ENCODE peak calls at places on chromosomes 12 and 14, in ten cellular contexts. A is WERI-Rb-1, R is osteocyte, W is pancreas, L is NCI-H774, U is cardiac muscle cell, Z is SHP77 treated with DMSO at 0.1 percent for 48 hours, H is HFFc6, E is GM10248, T is anterior cingulate cortex. P is an unnamed sample.

GRCh38 chr12:110661337-110661972 is 27.5 kb downstream of the HVCN1 start:
- DNase-seq in A (no peak), R (no peak), W (no peak), L (no peak), U (no peak), Z (no peak), H (no peak), E (peak; percentile 85), T (no peak), P (peak; percentile 71)

GRCh38 chr12:104534162-104534856 is 77.6 kb downstream of the CHST11 start:
- DNase-seq in A (peak; percentile 63), R (no peak), W (no peak), L (no peak), U (no peak), Z (no peak), H (no peak), E (no peak), T (no peak), P (no peak)

GRCh38 chr14:80084196-80084595 is 127.1 kb downstream of the DIO2 start:
- DNase-seq in A (no peak), R (no peak), W (no peak), L (no peak), U (no peak), Z (no peak), H (no peak), E (no peak), T (no peak), P (no peak)

GRCh38 chr14:33726685-33727084 is 224.2 kb downstream of the EGLN3 start:
- DNase-seq in A (no peak), R (no peak), W (no peak), L (no peak), U (no peak), Z (no peak), H (peak; percentile 23), E (no peak), T (no peak), P (no peak)

GRCh38 chr12:126910570-126910969 is 1356.4 kb upstream of the TMEM132C start:
- DNase-seq in A (no peak), R (no peak), W (no peak), L (no peak), U (no peak), Z (no peak), H (no peak), E (no peak), T (no peak), P (no peak)

GRCh38 chr14:76654573-76654955 is 106.7 kb upstream of the VASH1 start:
- DNase-seq in A (no peak), R (no peak), W (no peak), L (peak; percentile 62), U (no peak), Z (no peak), H (no peak), E (no peak), T (no peak), P (no peak)

GRCh38 chr12:105736498-105736897 is 402.3 kb downstream of the NUAK1 start:
- DNase-seq in A (peak; percentile 21), R (no peak), W (no peak), L (no peak), U (no peak), Z (no peak), H (no peak), E (no peak), T (no peak), P (no peak)

GRCh38 chr12:124126950-124127349 is 153.9 kb downstream of the ZNF664 start:
- DNase-seq in A (no peak), R (no peak), W (no peak), L (no peak), U (no peak), Z (no peak), H (no peak), E (peak; percentile 56), T (no peak), P (no peak)

GRCh38 chr14:99393059-99393655 is 87.5 kb downstream of the SETD3 start:
- DNase-seq in A (peak; percentile 60), R (no peak), W (no peak), L (no peak), U (peak; percentile 63), Z (no peak), H (no peak), E (peak; percentile 67), T (no peak), P (peak; percentile 28)

GRCh38 chr12:71432936-71433335 is 6.7 kb upstream of the LGR5 start:
- DNase-seq in A (no peak), R (no peak), W (no peak), L (no peak), U (no peak), Z (no peak), H (no peak), E (no peak), T (no peak), P (no peak)

GRCh38 chr12:153080-153746 is 60.7 kb downstream of the SLC6A12 start:
- DNase-seq in A (peak; percentile 91), R (no peak), W (peak; percentile 64), L (peak; percentile 65), U (peak; percentile 82), Z (no peak), H (peak; percentile 1), E (peak; percentile 79), T (no peak), P (peak; percentile 70)